ENCODE peak calls at places on chromosome X, in seven cellular contexts. L is uterus, C is GM20000, E is OCI-LY7, R is AG04450, F is heart left ventricle, Y is bronchial epithelial cell. Q is an unnamed sample.

GRCh38 chrX:52271212-52271611 is 86.5 kb downstream of the MAGED4 start:
- DNase-seq in E (peak; percentile 32), Y (peak; percentile 20), F (no peak), R (no peak), L (no peak), C (no peak), Q (no peak)

GRCh38 chrX:100654256-100654655 is 10.3 kb downstream of the SRPX2 start:
- DNase-seq in C (no peak), F (no peak), R (no peak), L (no peak), E (peak; percentile 3), Y (peak; percentile 31), Q (no peak)

GRCh38 chrX:22095306-22095705 is 63.2 kb downstream of the PHEX start:
- DNase-seq in E (no peak), F (no peak), C (no peak), L (peak; percentile 75), Y (no peak), R (no peak), Q (no peak)

GRCh38 chrX:144849141-144849540 is 398.2 kb upstream of the SPANXN1 start:
- DNase-seq in L (no peak), R (no peak), C (no peak), F (no peak), Y (no peak), E (no peak), Q (no peak)

GRCh38 chrX:36978886-36979285 is 29.3 kb upstream of the FAM47C start:
- DNase-seq in E (no peak), C (no peak), L (no peak), Y (peak; percentile 59), R (no peak), F (no peak), Q (no peak)

GRCh38 chrX:30874851-30875250 is 14.2 kb downstream of the TAB3 start:
- DNase-seq in L (no peak), E (no peak), R (no peak), Y (peak; percentile 45), C (no peak), F (no peak), Q (no peak)

GRCh38 chrX:110985470-110985869 is 110.5 kb upstream of the PAK3 start:
- DNase-seq in E (no peak), C (no peak), L (no peak), F (no peak), R (no peak), Y (peak; percentile 35), Q (no peak)

GRCh38 chrX:15404712-15405111 is 20.5 kb upstream of the VEGFD start:
- DNase-seq in L (peak; percentile 48), Y (no peak), E (no peak), F (no peak), R (no peak), C (no peak), Q (no peak)

GRCh38 chrX:66760648-66761047 is 121.8 kb upstream of the EDA2R start:
- DNase-seq in F (no peak), L (no peak), R (no peak), Y (peak; percentile 0), E (peak; percentile 1), C (no peak), Q (no peak)

GRCh38 chrX:18951032-18951431 is 32.9 kb downstream of the PHKA2 start:
- DNase-seq in F (no peak), R (no peak), E (no peak), L (no peak), Y (no peak), C (no peak), Q (no peak)

GRCh38 chrX:29617725-29618124 is 597.6 kb upstream of the MAGEB2 start:
- DNase-seq in C (no peak), E (no peak), F (no peak), Y (no peak), L (no peak), R (no peak), Q (no peak)

GRCh38 chrX:71098302-71098701 is 2.7 kb downstream of the FOXO4 start:
- DNase-seq in E (peak; percentile 77), Y (peak; percentile 13), C (peak; percentile 34), F (peak; percentile 57), R (no peak), L (peak; percentile 48), Q (no peak)

GRCh38 chrX:113833096-113833495 is 750.8 kb upstream of the HTR2C start:
- DNase-seq in L (no peak), E (no peak), Y (no peak), C (no peak), F (no peak), R (no peak), Q (no peak)

GRCh38 chrX:18424482-18425198 is 768 bp upstream of the CDKL5 start:
- DNase-seq in R (peak; percentile 36), Y (peak; percentile 12), L (peak; percentile 22), E (peak; percentile 68), F (peak; percentile 54), C (peak; percentile 26), Q (no peak)

GRCh38 chrX:10833299-10834169 is 213.1 kb upstream of the MID1 start:
- DNase-seq in Y (peak; percentile 73), R (no peak), F (peak; percentile 29), E (no peak), C (no peak), L (peak; percentile 24), Q (no peak)

GRCh38 chrX:120768681-120769080 is 107.0 kb downstream of the CT47B1 start:
- DNase-seq in E (no peak), Y (peak; percentile 76), C (no peak), F (no peak), L (no peak), R (no peak), Q (no peak)

GRCh38 chrX:129188223-129188622 is 335.1 kb downstream of the SMARCA1 start:
- DNase-seq in F (no peak), Y (no peak), E (no peak), R (no peak), C (no peak), L (no peak), Q (no peak)

GRCh38 chrX:77448170-77448569 is 981 bp downstream of the FGF16 start:
- DNase-seq in C (peak; percentile 8), R (no peak), E (no peak), F (no peak), Y (no peak), L (no peak), Q (no peak)

GRCh38 chrX:77450415-77450814 is 3.2 kb downstream of the FGF16 start:
- DNase-seq in R (no peak), C (no peak), F (no peak), Y (no peak), E (no peak), L (no peak), Q (no peak)

GRCh38 chrX:77455437-77455836 is 8.2 kb downstream of the FGF16 start:
- DNase-seq in Y (no peak), F (no peak), R (no peak), C (no peak), E (no peak), L (no peak), Q (no peak)

GRCh38 chrX:77451041-77451440 is 3.9 kb downstream of the FGF16 start:
- DNase-seq in F (no peak), L (no peak), E (no peak), C (no peak), R (no peak), Y (peak; percentile 76), Q (no peak)

GRCh38 chrX:77453190-77453589 is 6.0 kb downstream of the FGF16 start:
- DNase-seq in R (no peak), Y (no peak), F (no peak), L (no peak), E (no peak), C (no peak), Q (no peak)
- TF ChIP-seq CTCF in R (no peak), Y (no peak), F (no peak), L (no peak), E (no peak), C (no peak), Q (no peak)

GRCh38 chrX:137742846-137743245 is 176.9 kb downstream of the ZIC3 start:
- DNase-seq in L (no peak), Y (no peak), F (no peak), E (no peak), C (no peak), R (no peak), Q (no peak)
- TF ChIP-seq CTCF in L (no peak), Y (no peak), F (no peak), E (no peak), C (no peak), R (no peak), Q (no peak)

GRCh38 chrX:7068939-7069367 is 78.6 kb upstream of the STS start:
- DNase-seq in F (no peak), E (peak; percentile 42), R (no peak), Y (no peak), C (no peak), L (no peak), Q (no peak)
- TF ChIP-seq CTCF in F (no peak), E (peak; percentile 51), R (peak; percentile 18), Y (peak; percentile 8), C (peak; percentile 29), L (no peak), Q (peak; percentile 55)

GRCh38 chrX:38335382-38335781 is 8.1 kb upstream of the RPGR start:
- DNase-seq in F (no peak), R (no peak), E (no peak), Y (no peak), L (no peak), C (no peak), Q (no peak)
- TF ChIP-seq CTCF in F (peak; percentile 29), R (peak; percentile 4), E (peak; percentile 41), Y (no peak), L (no peak), C (no peak), Q (no peak)

DNA sequence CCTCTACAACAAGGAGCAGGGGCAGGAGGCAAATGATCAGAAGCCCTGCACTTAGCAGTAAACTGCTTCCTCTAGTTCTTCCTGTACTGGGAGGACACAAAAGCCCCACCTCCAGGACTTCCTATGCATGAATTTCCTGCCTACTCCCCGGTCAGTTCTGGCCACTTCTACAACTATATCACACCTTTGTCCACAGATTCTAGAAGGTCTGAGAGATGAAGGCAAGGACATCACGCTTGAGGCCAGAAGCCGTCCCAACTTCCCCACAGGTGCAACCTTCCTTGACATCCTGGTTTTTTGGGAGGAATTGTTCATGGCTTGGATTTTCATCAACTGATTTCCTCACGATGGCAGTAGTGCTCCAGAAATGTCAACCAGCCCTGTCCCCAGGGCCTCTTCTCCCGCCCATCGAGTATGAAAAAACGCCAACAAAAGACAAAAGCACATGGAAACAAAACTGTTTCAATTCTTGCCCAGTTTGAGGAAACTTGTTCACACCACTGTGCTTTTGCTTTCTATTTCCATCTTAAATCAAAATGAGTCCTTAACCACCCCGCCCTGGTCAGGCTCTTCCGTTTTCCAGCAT is 206.5 kb upstream of the STK26 start:
- DNase-seq in L (peak; percentile 72), Y (no peak), R (no peak), F (no peak), C (peak; percentile 14), E (peak; percentile 0), Q (no peak)
- TF ChIP-seq CTCF in L (peak; percentile 67), Y (no peak), R (no peak), F (peak; percentile 43), C (no peak), E (no peak), Q (no peak)

DNA sequence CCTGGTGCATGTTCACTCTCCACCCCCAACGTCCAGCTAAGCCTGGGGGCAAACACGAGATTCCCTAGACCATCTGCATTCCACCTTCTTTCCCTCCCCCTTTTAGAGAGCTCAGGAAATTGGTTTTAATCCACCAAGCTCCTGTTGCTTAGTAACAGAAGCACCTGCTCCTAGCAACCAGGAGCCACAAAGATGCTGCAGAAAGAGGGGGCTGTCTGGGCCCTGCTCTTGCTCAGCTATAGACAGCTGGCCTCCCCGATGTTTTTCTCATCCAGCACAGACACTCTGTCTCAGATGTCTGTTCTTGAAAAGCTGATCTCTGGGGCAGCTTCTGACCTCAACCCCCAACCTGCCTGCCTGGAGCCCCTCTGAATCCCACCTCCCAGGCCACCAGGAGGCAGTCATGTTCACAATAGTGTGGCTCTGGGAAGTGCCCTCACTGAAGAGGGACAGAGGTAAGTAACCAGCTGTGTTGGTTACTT is 71.5 kb downstream of the SLC16A2 start:
- DNase-seq in E (peak; percentile 0), F (no peak), C (no peak), Y (no peak), L (no peak), R (no peak), Q (no peak)
- TF ChIP-seq CTCF in E (no peak), F (no peak), C (peak; percentile 15), Y (no peak), L (no peak), R (peak; percentile 7), Q (no peak)